ENCODE peak calls at places on chromosomes 12 and 14, in seven cellular contexts. One of them, this sample, is unnamed.

GRCh38 chr14:39847191-39847590 is 415.0 kb upstream of the FBXO33 start:
- DNase-seq in mesenteric fat pad: no peak
- DNase-seq in CD8-positive, alpha-beta T cell: no peak
- DNase-seq in iris pigment epithelial cell: peak
- DNase-seq in SHP77: no peak
- DNase-seq in astrocyte of the spinal cord: peak
- DNase-seq in mesothelial cell of epicardium: no peak
- DNase-seq in this sample: no peak

GRCh38 chr12:58030566-58031279 is 89.4 kb downstream of the ATP23 start:
- DNase-seq in SHP77: no peak
- DNase-seq in iris pigment epithelial cell: peak
- DNase-seq in mesothelial cell of epicardium: no peak
- DNase-seq in CD8-positive, alpha-beta T cell: no peak
- DNase-seq in mesenteric fat pad: no peak
- DNase-seq in astrocyte of the spinal cord: no peak
- DNase-seq in this sample: no peak

GRCh38 chr12:84862190-84862589 is 50.4 kb downstream of the SLC6A15 start:
- DNase-seq in mesenteric fat pad: no peak
- DNase-seq in SHP77: no peak
- DNase-seq in mesothelial cell of epicardium: no peak
- DNase-seq in iris pigment epithelial cell: no peak
- DNase-seq in astrocyte of the spinal cord: no peak
- DNase-seq in CD8-positive, alpha-beta T cell: no peak
- DNase-seq in this sample: no peak

GRCh38 chr14:22333408-22334274 is 255.4 kb downstream of the DAD1 start:
- DNase-seq in iris pigment epithelial cell: peak
- DNase-seq in CD8-positive, alpha-beta T cell: no peak
- DNase-seq in SHP77: peak
- DNase-seq in mesenteric fat pad: no peak
- DNase-seq in astrocyte of the spinal cord: peak
- DNase-seq in mesothelial cell of epicardium: no peak
- DNase-seq in this sample: no peak

GRCh38 chr14:20247651-20248246 is 8.7 kb downstream of the OR11H4 start:
- DNase-seq in SHP77: peak
- DNase-seq in CD8-positive, alpha-beta T cell: no peak
- DNase-seq in mesothelial cell of epicardium: no peak
- DNase-seq in mesenteric fat pad: no peak
- DNase-seq in astrocyte of the spinal cord: no peak
- DNase-seq in iris pigment epithelial cell: no peak
- DNase-seq in this sample: no peak

GRCh38 chr12:68972570-68972969 is 39.6 kb upstream of the CPM start:
- DNase-seq in mesenteric fat pad: no peak
- DNase-seq in iris pigment epithelial cell: no peak
- DNase-seq in astrocyte of the spinal cord: no peak
- DNase-seq in mesothelial cell of epicardium: no peak
- DNase-seq in SHP77: no peak
- DNase-seq in CD8-positive, alpha-beta T cell: no peak
- DNase-seq in this sample: no peak

GRCh38 chr12:15886372-15887042 is 4.3 kb downstream of the STRAP start:
- DNase-seq in astrocyte of the spinal cord: peak
- DNase-seq in CD8-positive, alpha-beta T cell: no peak
- DNase-seq in mesenteric fat pad: no peak
- DNase-seq in SHP77: peak
- DNase-seq in mesothelial cell of epicardium: no peak
- DNase-seq in iris pigment epithelial cell: no peak
- DNase-seq in this sample: peak

GRCh38 chr14:50479041-50479440 is 53.3 kb downstream of the MAP4K5 start:
- DNase-seq in CD8-positive, alpha-beta T cell: no peak
- DNase-seq in iris pigment epithelial cell: no peak
- DNase-seq in mesenteric fat pad: no peak
- DNase-seq in astrocyte of the spinal cord: no peak
- DNase-seq in SHP77: no peak
- DNase-seq in mesothelial cell of epicardium: no peak
- DNase-seq in this sample: no peak

GRCh38 chr12:109701064-109701463 is 12.6 kb upstream of the FAM222A start:
- DNase-seq in iris pigment epithelial cell: no peak
- DNase-seq in astrocyte of the spinal cord: no peak
- DNase-seq in SHP77: no peak
- DNase-seq in mesenteric fat pad: no peak
- DNase-seq in mesothelial cell of epicardium: no peak
- DNase-seq in CD8-positive, alpha-beta T cell: no peak
- DNase-seq in this sample: no peak

GRCh38 chr14:89921896-89922548 is 32.5 kb downstream of the EFCAB11 start:
- DNase-seq in iris pigment epithelial cell: peak
- DNase-seq in astrocyte of the spinal cord: peak
- DNase-seq in mesothelial cell of epicardium: no peak
- DNase-seq in SHP77: no peak
- DNase-seq in mesenteric fat pad: no peak
- DNase-seq in CD8-positive, alpha-beta T cell: no peak
- DNase-seq in this sample: no peak

GRCh38 chr14:91388551-91388975 is 29.1 kb downstream of the CCDC88C start:
- DNase-seq in astrocyte of the spinal cord: peak
- DNase-seq in mesenteric fat pad: no peak
- DNase-seq in SHP77: no peak
- DNase-seq in mesothelial cell of epicardium: no peak
- DNase-seq in CD8-positive, alpha-beta T cell: no peak
- DNase-seq in iris pigment epithelial cell: peak
- DNase-seq in this sample: no peak

GRCh38 chr12:116879509-116880212 is 1.6 kb downstream of the HRK start:
- DNase-seq in astrocyte of the spinal cord: peak
- DNase-seq in mesenteric fat pad: no peak
- DNase-seq in CD8-positive, alpha-beta T cell: no peak
- DNase-seq in mesothelial cell of epicardium: no peak
- DNase-seq in SHP77: no peak
- DNase-seq in iris pigment epithelial cell: no peak
- DNase-seq in this sample: no peak

GRCh38 chr12:40325349-40325960 is 100.7 kb downstream of the LRRK2 start:
- DNase-seq in SHP77: peak
- DNase-seq in mesothelial cell of epicardium: no peak
- DNase-seq in iris pigment epithelial cell: peak
- DNase-seq in mesenteric fat pad: no peak
- DNase-seq in CD8-positive, alpha-beta T cell: no peak
- DNase-seq in astrocyte of the spinal cord: peak
- DNase-seq in this sample: no peak

GRCh38 chr12:93441111-93441616 is 583 bp downstream of the UBE2N start:
- DNase-seq in mesenteric fat pad: no peak
- DNase-seq in iris pigment epithelial cell: no peak
- DNase-seq in astrocyte of the spinal cord: peak
- DNase-seq in SHP77: no peak
- DNase-seq in mesothelial cell of epicardium: no peak
- DNase-seq in CD8-positive, alpha-beta T cell: peak
- DNase-seq in this sample: no peak

This sample was measured in NCI-H1092.